ENCODE peak calls at places on chromosomes 6 and 20, in nine cellular contexts. One of them, this sample, is unnamed.

GRCh38 chr6:169863149-169863525 is 111.7 kb downstream of the ERMARD start:
- DNase-seq in psoas muscle: no peak
- DNase-seq in adrenal gland: no peak
- DNase-seq in suprapubic skin: no peak
- DNase-seq in GM12878: no peak
- DNase-seq in ovary: no peak
- DNase-seq in upper lobe of right lung: no peak
- DNase-seq in lower lobe of right lung: no peak
- DNase-seq in PC-9: no peak
- DNase-seq in this sample: no peak

GRCh38 chr6:6315660-6316059 is 4.8 kb downstream of the F13A1 start:
- DNase-seq in suprapubic skin: no peak
- DNase-seq in upper lobe of right lung: no peak
- DNase-seq in ovary: no peak
- DNase-seq in PC-9: peak; percentile 12
- DNase-seq in lower lobe of right lung: no peak
- DNase-seq in adrenal gland: peak; percentile 45
- DNase-seq in GM12878: no peak
- DNase-seq in psoas muscle: no peak
- DNase-seq in this sample: no peak

GRCh38 chr20:10381477-10381876 is 52.5 kb downstream of the MKKS start:
- DNase-seq in ovary: no peak
- DNase-seq in GM12878: no peak
- DNase-seq in PC-9: no peak
- DNase-seq in adrenal gland: no peak
- DNase-seq in lower lobe of right lung: no peak
- DNase-seq in upper lobe of right lung: no peak
- DNase-seq in psoas muscle: no peak
- DNase-seq in suprapubic skin: no peak
- DNase-seq in this sample: no peak

GRCh38 chr6:80523531-80523970 is 417.1 kb downstream of the BCKDHB start:
- DNase-seq in upper lobe of right lung: no peak
- DNase-seq in ovary: peak; percentile 23
- DNase-seq in adrenal gland: peak; percentile 13
- DNase-seq in psoas muscle: peak; percentile 16
- DNase-seq in GM12878: no peak
- DNase-seq in lower lobe of right lung: peak; percentile 45
- DNase-seq in suprapubic skin: no peak
- DNase-seq in PC-9: no peak
- DNase-seq in this sample: no peak

GRCh38 chr6:85672623-85673022 is 29.9 kb upstream of the SYNCRIP start:
- DNase-seq in GM12878: no peak
- DNase-seq in suprapubic skin: no peak
- DNase-seq in lower lobe of right lung: no peak
- DNase-seq in ovary: no peak
- DNase-seq in psoas muscle: no peak
- DNase-seq in adrenal gland: no peak
- DNase-seq in upper lobe of right lung: no peak
- DNase-seq in PC-9: no peak
- DNase-seq in this sample: no peak

GRCh38 chr20:63645218-63645617 is 8.0 kb downstream of the STMN3 start:
- DNase-seq in upper lobe of right lung: no peak
- DNase-seq in lower lobe of right lung: no peak
- DNase-seq in psoas muscle: no peak
- DNase-seq in ovary: no peak
- DNase-seq in suprapubic skin: no peak
- DNase-seq in PC-9: no peak
- DNase-seq in adrenal gland: no peak
- DNase-seq in GM12878: no peak
- DNase-seq in this sample: no peak

GRCh38 chr6:144295981-144296767 is 11.0 kb downstream of the UTRN start:
- DNase-seq in suprapubic skin: no peak
- DNase-seq in ovary: no peak
- DNase-seq in adrenal gland: no peak
- DNase-seq in upper lobe of right lung: no peak
- DNase-seq in psoas muscle: no peak
- DNase-seq in PC-9: no peak
- DNase-seq in lower lobe of right lung: no peak
- DNase-seq in GM12878: no peak
- DNase-seq in this sample: no peak

GRCh38 chr6:33983109-33983475 is 162.8 kb downstream of the GRM4 start:
- DNase-seq in PC-9: peak; percentile 16
- DNase-seq in lower lobe of right lung: peak; percentile 61
- DNase-seq in GM12878: no peak
- DNase-seq in ovary: no peak
- DNase-seq in adrenal gland: peak; percentile 26
- DNase-seq in upper lobe of right lung: peak; percentile 73
- DNase-seq in suprapubic skin: peak; percentile 74
- DNase-seq in psoas muscle: no peak
- DNase-seq in this sample: peak; percentile 49

GRCh38 chr20:25247666-25248500 is at the start of gene PYGB:
- DNase-seq in GM12878: peak; percentile 41
- DNase-seq in upper lobe of right lung: peak; percentile 92
- DNase-seq in ovary: peak; percentile 74
- DNase-seq in PC-9: peak; percentile 77
- DNase-seq in adrenal gland: peak; percentile 78
- DNase-seq in psoas muscle: peak; percentile 71
- DNase-seq in lower lobe of right lung: peak; percentile 90
- DNase-seq in suprapubic skin: peak; percentile 90
- DNase-seq in this sample: peak; percentile 69

GRCh38 chr20:25251019-25251418 is 3.1 kb downstream of the PYGB start:
- DNase-seq in PC-9: no peak
- DNase-seq in suprapubic skin: peak; percentile 44
- DNase-seq in GM12878: no peak
- DNase-seq in psoas muscle: no peak
- DNase-seq in ovary: no peak
- DNase-seq in upper lobe of right lung: no peak
- DNase-seq in adrenal gland: no peak
- DNase-seq in lower lobe of right lung: no peak
- DNase-seq in this sample: no peak

GRCh38 chr20:25250508-25250907 is 2.6 kb downstream of the PYGB start:
- DNase-seq in upper lobe of right lung: no peak
- DNase-seq in lower lobe of right lung: no peak
- DNase-seq in PC-9: no peak
- DNase-seq in adrenal gland: no peak
- DNase-seq in suprapubic skin: no peak
- DNase-seq in GM12878: no peak
- DNase-seq in ovary: no peak
- DNase-seq in psoas muscle: no peak
- DNase-seq in this sample: no peak

GRCh38 chr20:25248501-25249172 is 752 bp downstream of the PYGB start:
- DNase-seq in GM12878: no peak
- DNase-seq in ovary: no peak
- DNase-seq in upper lobe of right lung: peak; percentile 75
- DNase-seq in psoas muscle: peak; percentile 39
- DNase-seq in adrenal gland: peak; percentile 40
- DNase-seq in PC-9: peak; percentile 38
- DNase-seq in lower lobe of right lung: no peak
- DNase-seq in suprapubic skin: peak; percentile 81
- DNase-seq in this sample: no peak

DNA sequence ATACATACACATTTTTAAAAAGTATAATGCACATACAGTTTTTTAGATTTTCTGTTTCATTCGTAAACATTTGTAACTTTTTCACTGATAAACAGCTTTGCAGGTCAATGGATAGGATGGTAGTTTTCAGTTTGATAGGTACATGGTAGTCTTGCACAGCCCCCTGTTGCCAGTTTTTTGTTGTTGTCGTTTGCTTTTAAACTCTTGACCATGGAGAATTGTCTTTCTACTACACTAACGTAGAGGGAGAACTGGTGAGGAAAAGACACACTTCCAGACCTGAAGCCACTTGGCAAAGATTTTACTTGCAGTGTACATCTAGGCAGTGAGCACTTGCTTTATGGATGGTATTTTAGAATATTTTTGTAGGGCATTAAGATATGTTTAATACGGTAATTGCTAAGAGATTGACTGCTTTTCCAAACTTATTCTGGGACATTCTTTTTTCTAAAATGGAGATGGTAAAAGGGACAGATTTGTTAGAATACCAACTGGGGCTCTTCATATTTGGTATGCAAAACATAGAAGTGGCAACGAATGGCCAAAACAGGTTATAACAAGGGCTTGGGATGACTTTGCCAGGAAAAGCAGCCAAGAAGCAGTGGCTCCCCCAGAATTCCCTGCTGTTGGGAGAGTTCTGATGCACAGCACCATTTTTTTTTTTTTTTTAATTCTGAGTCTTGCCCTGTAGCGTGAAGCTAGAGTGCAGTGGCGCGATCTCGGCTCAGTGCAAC is 1.5 kb downstream of the PYGB start:
- DNase-seq in psoas muscle: no peak
- DNase-seq in lower lobe of right lung: no peak
- DNase-seq in suprapubic skin: peak; percentile 44
- DNase-seq in ovary: no peak
- DNase-seq in PC-9: no peak
- DNase-seq in upper lobe of right lung: no peak
- DNase-seq in GM12878: no peak
- DNase-seq in adrenal gland: no peak
- DNase-seq in this sample: no peak
- H3K4me1 ChIP-seq in psoas muscle: peaks cover 23% of the 10 kb centered on the region
- H3K4me1 ChIP-seq in lower lobe of right lung: peaks cover 38% of the 10 kb centered on the region
- H3K4me1 ChIP-seq in suprapubic skin: peaks cover 58% of the 10 kb centered on the region
- H3K4me1 ChIP-seq in ovary: peaks cover 5% of the 10 kb centered on the region
- H3K4me1 ChIP-seq in PC-9: peaks cover 70% of the 10 kb centered on the region
- H3K4me1 ChIP-seq in upper lobe of right lung: peaks cover 29% of the 10 kb centered on the region
- H3K4me1 ChIP-seq in GM12878: peaks cover 28% of the 10 kb centered on the region
- H3K4me1 ChIP-seq in adrenal gland: peaks cover 29% of the 10 kb centered on the region
- H3K4me1 ChIP-seq in this sample: peaks cover 14% of the 10 kb centered on the region

DNA sequence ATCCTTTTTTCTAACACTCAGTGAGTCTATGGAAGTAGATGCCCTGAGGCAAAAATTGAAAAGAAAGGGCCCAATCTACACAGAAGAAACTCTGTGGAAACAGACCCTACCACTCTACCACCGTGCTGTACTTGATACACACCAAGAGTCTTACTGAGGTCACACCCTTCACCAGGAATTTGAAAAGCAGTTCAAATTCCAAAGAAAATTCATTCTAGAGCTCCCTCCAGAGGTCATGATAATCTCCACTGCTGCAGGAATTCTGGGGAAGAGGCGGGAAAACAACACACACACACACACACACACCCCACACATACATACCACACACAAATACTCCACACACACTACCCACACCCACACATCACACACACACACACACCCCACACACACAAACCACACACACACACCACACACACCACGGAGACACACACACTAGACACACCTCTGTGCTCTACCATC is 336.8 kb downstream of the HDGFL1 start:
- DNase-seq in upper lobe of right lung: no peak
- DNase-seq in suprapubic skin: no peak
- DNase-seq in adrenal gland: no peak
- DNase-seq in lower lobe of right lung: no peak
- DNase-seq in psoas muscle: no peak
- DNase-seq in ovary: no peak
- DNase-seq in PC-9: no peak
- DNase-seq in GM12878: no peak
- DNase-seq in this sample: no peak
- TF ChIP-seq CTCF in upper lobe of right lung: peak; percentile 32
- TF ChIP-seq CTCF in suprapubic skin: no peak
- TF ChIP-seq CTCF in adrenal gland: peak; percentile 15
- TF ChIP-seq CTCF in lower lobe of right lung: peak; percentile 20
- TF ChIP-seq CTCF in psoas muscle: peak; percentile 7
- TF ChIP-seq CTCF in ovary: no peak
- TF ChIP-seq CTCF in PC-9: peak; percentile 49
- TF ChIP-seq CTCF in GM12878: no peak
- TF ChIP-seq CTCF in this sample: peak; percentile 72

GRCh38 chr6:157995458-157995857 is 13.8 kb downstream of the SYNJ2 start:
- DNase-seq in lower lobe of right lung: no peak
- DNase-seq in adrenal gland: no peak
- DNase-seq in GM12878: no peak
- DNase-seq in suprapubic skin: no peak
- DNase-seq in PC-9: no peak
- DNase-seq in ovary: no peak
- DNase-seq in psoas muscle: no peak
- DNase-seq in upper lobe of right lung: no peak
- DNase-seq in this sample: no peak

GRCh38 chr6:157996918-157997702 is 15.4 kb downstream of the SYNJ2 start:
- DNase-seq in suprapubic skin: no peak
- DNase-seq in GM12878: no peak
- DNase-seq in PC-9: no peak
- DNase-seq in lower lobe of right lung: no peak
- DNase-seq in adrenal gland: no peak
- DNase-seq in ovary: no peak
- DNase-seq in upper lobe of right lung: no peak
- DNase-seq in psoas muscle: no peak
- DNase-seq in this sample: no peak

GRCh38 chr6:157999100-158000051 is 17.7 kb downstream of the SYNJ2 start:
- DNase-seq in PC-9: no peak
- DNase-seq in psoas muscle: no peak
- DNase-seq in upper lobe of right lung: no peak
- DNase-seq in ovary: no peak
- DNase-seq in suprapubic skin: no peak
- DNase-seq in adrenal gland: no peak
- DNase-seq in GM12878: no peak
- DNase-seq in lower lobe of right lung: peak; percentile 20
- DNase-seq in this sample: no peak

GRCh38 chr6:157996201-157996712 is 14.6 kb downstream of the SYNJ2 start:
- DNase-seq in upper lobe of right lung: peak; percentile 17
- DNase-seq in PC-9: no peak
- DNase-seq in lower lobe of right lung: no peak
- DNase-seq in ovary: no peak
- DNase-seq in suprapubic skin: no peak
- DNase-seq in psoas muscle: no peak
- DNase-seq in adrenal gland: no peak
- DNase-seq in GM12878: no peak
- DNase-seq in this sample: no peak

DNA sequence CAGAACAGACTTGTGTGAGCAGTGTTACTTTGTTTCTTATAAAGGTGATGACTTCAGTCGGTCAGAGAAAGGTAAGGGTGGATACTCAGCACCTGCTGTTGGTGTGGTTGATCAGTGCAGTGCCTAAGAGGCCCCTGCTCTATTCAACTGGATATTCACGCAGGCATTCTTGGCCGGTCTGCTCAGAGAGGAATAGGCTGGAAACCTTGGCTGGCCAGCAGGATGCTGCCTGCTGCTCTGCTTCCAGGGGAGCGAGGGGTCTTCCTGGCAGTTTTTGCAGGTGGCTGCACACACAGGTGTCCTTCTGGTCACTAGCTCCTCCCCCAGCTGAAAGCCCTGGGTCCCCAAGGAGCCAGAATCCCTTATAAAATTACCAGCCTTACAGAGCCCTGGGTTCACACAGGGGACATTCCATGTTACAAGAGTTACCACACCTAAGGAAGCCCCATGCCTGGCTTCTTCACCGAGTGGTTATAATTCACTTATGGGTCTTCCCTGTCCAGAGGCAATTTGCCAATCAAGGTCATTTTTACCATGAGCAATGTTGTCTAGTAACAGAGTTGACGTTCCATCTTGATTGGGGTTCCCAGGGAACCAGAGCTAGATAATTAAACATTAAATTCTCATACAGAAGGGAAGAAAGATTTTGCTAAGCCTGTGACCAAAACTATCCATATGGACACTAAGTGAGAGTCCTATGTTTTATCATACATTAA is 16.4 kb downstream of the SYNJ2 start:
- DNase-seq in lower lobe of right lung: peak; percentile 2
- DNase-seq in GM12878: no peak
- DNase-seq in ovary: no peak
- DNase-seq in upper lobe of right lung: no peak
- DNase-seq in psoas muscle: no peak
- DNase-seq in adrenal gland: no peak
- DNase-seq in PC-9: no peak
- DNase-seq in suprapubic skin: no peak
- DNase-seq in this sample: no peak
- H3K27ac ChIP-seq in lower lobe of right lung: no peak overlapping the region
- H3K27ac ChIP-seq in GM12878: no peak overlapping the region
- H3K27ac ChIP-seq in ovary: no peak overlapping the region
- H3K27ac ChIP-seq in upper lobe of right lung: no peak overlapping the region
- H3K27ac ChIP-seq in psoas muscle: no peak overlapping the region
- H3K27ac ChIP-seq in adrenal gland: no peak overlapping the region
- H3K27ac ChIP-seq in PC-9: no peak overlapping the region
- H3K27ac ChIP-seq in suprapubic skin: no peak overlapping the region
- H3K27ac ChIP-seq in this sample: no peak overlapping the region

DNA sequence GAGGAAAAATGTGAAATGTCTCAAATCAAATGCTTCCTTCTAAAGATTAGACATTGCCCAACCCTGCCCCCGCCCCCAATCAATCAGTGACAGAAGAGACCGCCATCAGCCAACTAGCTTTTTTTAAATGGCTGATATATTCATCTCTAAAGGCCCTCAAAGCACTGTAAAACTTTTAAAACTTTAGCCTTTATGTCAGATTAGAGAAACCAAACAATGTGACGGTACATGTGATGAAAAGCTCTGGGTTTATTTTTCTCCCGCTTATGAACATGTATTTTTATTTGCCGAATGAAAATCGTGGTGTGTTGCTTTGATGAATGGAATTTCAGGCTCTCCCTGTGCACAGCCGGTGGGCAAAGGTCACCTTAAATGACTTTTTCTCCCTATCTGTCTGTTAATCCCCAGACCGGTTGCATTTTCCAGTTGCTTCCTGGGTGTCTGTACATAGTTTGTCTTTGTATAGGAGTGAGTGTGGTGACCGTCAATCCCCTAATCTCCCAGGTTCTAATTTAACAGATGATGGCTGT is 38.5 kb downstream of the TBC1D7 start:
- DNase-seq in psoas muscle: no peak
- DNase-seq in adrenal gland: no peak
- DNase-seq in ovary: no peak
- DNase-seq in PC-9: no peak
- DNase-seq in lower lobe of right lung: no peak
- DNase-seq in suprapubic skin: peak; percentile 12
- DNase-seq in upper lobe of right lung: no peak
- DNase-seq in GM12878: no peak
- DNase-seq in this sample: no peak
- H3K4me1 ChIP-seq in psoas muscle: no peaks in the 10 kb centered on the region
- H3K4me1 ChIP-seq in adrenal gland: no peaks in the 10 kb centered on the region
- H3K4me1 ChIP-seq in ovary: no peaks in the 10 kb centered on the region
- H3K4me1 ChIP-seq in PC-9: no peaks in the 10 kb centered on the region
- H3K4me1 ChIP-seq in lower lobe of right lung: peaks cover 4% of the 10 kb centered on the region
- H3K4me1 ChIP-seq in suprapubic skin: no peaks in the 10 kb centered on the region
- H3K4me1 ChIP-seq in upper lobe of right lung: no peaks in the 10 kb centered on the region
- H3K4me1 ChIP-seq in GM12878: peaks cover 20% of the 10 kb centered on the region
- H3K4me1 ChIP-seq in this sample: no peaks in the 10 kb centered on the region

This sample was measured in foreskin keratinocyte.